ENCODE peak calls at places on chromosome 9, in five cellular contexts. One of them, this sample, is unnamed.

GRCh38 chr9:129458155-129458661 is 162.7 kb downstream of the C9orf50 start:
- DNase-seq in transverse colon: peak
- DNase-seq in prostate gland: peak
- DNase-seq in adrenal gland: no peak
- DNase-seq in IMR-90: no peak
- DNase-seq in this sample: no peak

GRCh38 chr9:115204827-115205506 is 87.0 kb upstream of the TNC start:
- DNase-seq in prostate gland: no peak
- DNase-seq in adrenal gland: no peak
- DNase-seq in transverse colon: no peak
- DNase-seq in IMR-90: peak
- DNase-seq in this sample: peak

GRCh38 chr9:78871452-78872331 is 574.8 kb downstream of the PSAT1 start:
- DNase-seq in adrenal gland: no peak
- DNase-seq in IMR-90: peak
- DNase-seq in transverse colon: no peak
- DNase-seq in prostate gland: no peak
- DNase-seq in this sample: peak

GRCh38 chr9:89870207-89870606 is 265.4 kb downstream of the GADD45G start:
- DNase-seq in adrenal gland: peak
- DNase-seq in IMR-90: no peak
- DNase-seq in transverse colon: no peak
- DNase-seq in prostate gland: no peak
- DNase-seq in this sample: no peak

GRCh38 chr9:133264235-133264764 is 10.7 kb downstream of the ABO start:
- DNase-seq in transverse colon: no peak
- DNase-seq in adrenal gland: no peak
- DNase-seq in prostate gland: no peak
- DNase-seq in IMR-90: no peak
- DNase-seq in this sample: no peak

GRCh38 chr9:76912631-76913275 is 6.8 kb upstream of the PRUNE2 start:
- DNase-seq in IMR-90: peak
- DNase-seq in prostate gland: no peak
- DNase-seq in transverse colon: no peak
- DNase-seq in adrenal gland: no peak
- DNase-seq in this sample: peak

GRCh38 chr9:78004478-78005229 is 27.0 kb downstream of the GNAQ start:
- DNase-seq in transverse colon: no peak
- DNase-seq in adrenal gland: no peak
- DNase-seq in IMR-90: peak
- DNase-seq in prostate gland: no peak
- DNase-seq in this sample: no peak

GRCh38 chr9:136244776-136245193 is 827 bp downstream of the QSOX2 start:
- DNase-seq in IMR-90: no peak
- DNase-seq in transverse colon: no peak
- DNase-seq in adrenal gland: no peak
- DNase-seq in prostate gland: no peak
- DNase-seq in this sample: no peak

GRCh38 chr9:127974769-127975261 is 6.0 kb downstream of the EEIG1 start:
- DNase-seq in prostate gland: no peak
- DNase-seq in IMR-90: no peak
- DNase-seq in transverse colon: no peak
- DNase-seq in adrenal gland: peak
- DNase-seq in this sample: no peak

GRCh38 chr9:17783227-17783626 is 204.4 kb downstream of the SH3GL2 start:
- DNase-seq in adrenal gland: no peak
- DNase-seq in transverse colon: no peak
- DNase-seq in prostate gland: no peak
- DNase-seq in IMR-90: no peak
- DNase-seq in this sample: no peak

GRCh38 chr9:15182003-15182695 is 124.9 kb downstream of the TTC39B start:
- DNase-seq in IMR-90: no peak
- DNase-seq in transverse colon: no peak
- DNase-seq in prostate gland: no peak
- DNase-seq in adrenal gland: no peak
- DNase-seq in this sample: no peak

GRCh38 chr9:131678499-131679111 is 61.3 kb downstream of the RAPGEF1 start:
- DNase-seq in adrenal gland: peak
- DNase-seq in transverse colon: peak
- DNase-seq in IMR-90: peak
- DNase-seq in prostate gland: peak
- DNase-seq in this sample: peak

GRCh38 chr9:95953986-95954385 is 78.5 kb downstream of the ERCC6L2 start:
- DNase-seq in prostate gland: no peak
- DNase-seq in transverse colon: no peak
- DNase-seq in IMR-90: no peak
- DNase-seq in adrenal gland: no peak
- DNase-seq in this sample: no peak

GRCh38 chr9:108811944-108812343 is 43.8 kb downstream of the ACTL7B start:
- DNase-seq in IMR-90: no peak
- DNase-seq in prostate gland: no peak
- DNase-seq in transverse colon: no peak
- DNase-seq in adrenal gland: no peak
- DNase-seq in this sample: no peak

GRCh38 chr9:130885422-130886375 is 10.9 kb downstream of the QRFP start:
- DNase-seq in adrenal gland: peak
- DNase-seq in transverse colon: no peak
- DNase-seq in IMR-90: no peak
- DNase-seq in prostate gland: no peak
- DNase-seq in this sample: no peak

GRCh38 chr9:108663381-108663876 is 192.4 kb downstream of the ACTL7B start:
- DNase-seq in adrenal gland: no peak
- DNase-seq in prostate gland: no peak
- DNase-seq in IMR-90: no peak
- DNase-seq in transverse colon: no peak
- DNase-seq in this sample: no peak

GRCh38 chr9:100714372-100715099 is 136.7 kb downstream of the CAVIN4 start:
- DNase-seq in transverse colon: peak
- DNase-seq in IMR-90: peak
- DNase-seq in prostate gland: peak
- DNase-seq in adrenal gland: peak
- DNase-seq in this sample: peak

GRCh38 chr9:116084497-116084896 is 69.1 kb upstream of the PAPPA start:
- DNase-seq in adrenal gland: no peak
- DNase-seq in prostate gland: no peak
- DNase-seq in IMR-90: peak
- DNase-seq in transverse colon: no peak
- DNase-seq in this sample: no peak

GRCh38 chr9:133585481-133586367 is 23.5 kb downstream of the FAM163B start:
- DNase-seq in transverse colon: no peak
- DNase-seq in IMR-90: no peak
- DNase-seq in prostate gland: no peak
- DNase-seq in adrenal gland: no peak
- DNase-seq in this sample: no peak

GRCh38 chr9:132014218-132014800 is 65.4 kb downstream of the MED27 start:
- DNase-seq in transverse colon: no peak
- DNase-seq in adrenal gland: no peak
- DNase-seq in prostate gland: no peak
- DNase-seq in IMR-90: no peak
- DNase-seq in this sample: no peak

GRCh38 chr9:8486095-8486494 is 686.5 kb upstream of the DMAC1 start:
- DNase-seq in prostate gland: peak
- DNase-seq in transverse colon: peak
- DNase-seq in adrenal gland: no peak
- DNase-seq in IMR-90: no peak
- DNase-seq in this sample: peak

GRCh38 chr9:117821943-117822342 is 117.7 kb downstream of the TLR4 start:
- DNase-seq in adrenal gland: no peak
- DNase-seq in prostate gland: no peak
- DNase-seq in transverse colon: no peak
- DNase-seq in IMR-90: no peak
- DNase-seq in this sample: no peak

GRCh38 chr9:22405869-22406659 is 40.6 kb upstream of the DMRTA1 start:
- DNase-seq in transverse colon: no peak
- DNase-seq in adrenal gland: no peak
- DNase-seq in prostate gland: no peak
- DNase-seq in IMR-90: no peak
- DNase-seq in this sample: no peak

GRCh38 chr9:20355022-20355421 is 267.3 kb downstream of the MLLT3 start:
- DNase-seq in IMR-90: peak
- DNase-seq in prostate gland: no peak
- DNase-seq in transverse colon: no peak
- DNase-seq in adrenal gland: no peak
- DNase-seq in this sample: no peak

GRCh38 chr9:128917151-128917849 is 3.5 kb upstream of the PHYHD1 start:
- DNase-seq in adrenal gland: peak
- DNase-seq in transverse colon: peak
- DNase-seq in IMR-90: peak
- DNase-seq in prostate gland: peak
- DNase-seq in this sample: no peak

GRCh38 chr9:112168197-112168596 is 6.9 kb downstream of the SUSD1 start:
- DNase-seq in IMR-90: no peak
- DNase-seq in transverse colon: peak
- DNase-seq in prostate gland: no peak
- DNase-seq in adrenal gland: no peak
- DNase-seq in this sample: no peak

GRCh38 chr9:137077758-137078693 is 709 bp downstream of the UAP1L1 start:
- DNase-seq in adrenal gland: no peak
- DNase-seq in prostate gland: no peak
- DNase-seq in transverse colon: peak
- DNase-seq in IMR-90: no peak
- DNase-seq in this sample: no peak

GRCh38 chr9:127521919-127522304 is 70.6 kb downstream of the LRSAM1 start:
- DNase-seq in IMR-90: no peak
- DNase-seq in adrenal gland: no peak
- DNase-seq in transverse colon: no peak
- DNase-seq in prostate gland: no peak
- DNase-seq in this sample: no peak

GRCh38 chr9:35914307-35914807 is 5.1 kb downstream of the SPAAR start:
- DNase-seq in prostate gland: no peak
- DNase-seq in IMR-90: peak
- DNase-seq in adrenal gland: peak
- DNase-seq in transverse colon: peak
- DNase-seq in this sample: no peak

GRCh38 chr9:120542701-120543490 is 37.1 kb downstream of the CDK5RAP2 start:
- DNase-seq in transverse colon: no peak
- DNase-seq in prostate gland: no peak
- DNase-seq in adrenal gland: no peak
- DNase-seq in IMR-90: peak
- DNase-seq in this sample: no peak

GRCh38 chr9:120539951-120540350 is 40.0 kb downstream of the CDK5RAP2 start:
- DNase-seq in prostate gland: no peak
- DNase-seq in IMR-90: no peak
- DNase-seq in adrenal gland: no peak
- DNase-seq in transverse colon: no peak
- DNase-seq in this sample: no peak

GRCh38 chr9:120544441-120544840 is 35.5 kb downstream of the CDK5RAP2 start:
- DNase-seq in prostate gland: no peak
- DNase-seq in transverse colon: no peak
- DNase-seq in IMR-90: no peak
- DNase-seq in adrenal gland: no peak
- DNase-seq in this sample: no peak

GRCh38 chr9:120538339-120538738 is 41.6 kb downstream of the CDK5RAP2 start:
- DNase-seq in prostate gland: no peak
- DNase-seq in IMR-90: peak
- DNase-seq in adrenal gland: peak
- DNase-seq in transverse colon: no peak
- DNase-seq in this sample: no peak

GRCh38 chr9:120541921-120542320 is 38.0 kb downstream of the CDK5RAP2 start:
- DNase-seq in adrenal gland: no peak
- DNase-seq in prostate gland: no peak
- DNase-seq in transverse colon: no peak
- DNase-seq in IMR-90: no peak
- DNase-seq in this sample: no peak
- TF ChIP-seq POLR2A in adrenal gland: no peak
- TF ChIP-seq POLR2A in prostate gland: no peak
- TF ChIP-seq POLR2A in transverse colon: no peak
- TF ChIP-seq POLR2A in IMR-90: no peak
- TF ChIP-seq POLR2A in this sample: no peak

DNA sequence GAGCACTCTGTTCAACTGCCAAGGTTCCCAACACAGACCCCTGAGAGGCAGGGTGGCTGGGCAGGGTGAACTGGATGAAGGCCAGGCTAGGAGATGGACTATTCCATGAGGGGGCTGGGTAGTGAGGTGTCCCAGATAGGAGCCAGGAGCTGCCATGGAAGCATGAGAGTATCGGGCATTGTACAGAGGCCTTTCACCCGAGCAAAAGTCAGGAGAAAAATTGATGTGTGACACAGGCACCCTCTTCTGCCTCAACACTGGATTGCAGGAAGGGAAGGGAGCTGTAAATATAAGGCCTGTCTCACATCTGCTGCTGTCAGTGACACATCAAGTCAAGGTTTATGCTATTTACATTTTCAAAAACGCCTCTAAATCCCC is 74.6 kb downstream of the UBAP1 start:
- DNase-seq in transverse colon: no peak
- DNase-seq in IMR-90: peak
- DNase-seq in adrenal gland: peak
- DNase-seq in prostate gland: no peak
- DNase-seq in this sample: no peak
- TF ChIP-seq POLR2A in transverse colon: no peak
- TF ChIP-seq POLR2A in IMR-90: no peak
- TF ChIP-seq POLR2A in adrenal gland: no peak
- TF ChIP-seq POLR2A in prostate gland: no peak
- TF ChIP-seq POLR2A in this sample: no peak

GRCh38 chr9:27333241-27334052 is 36.5 kb upstream of the EQTN start:
- DNase-seq in IMR-90: peak
- DNase-seq in adrenal gland: peak
- DNase-seq in prostate gland: peak
- DNase-seq in transverse colon: peak
- DNase-seq in this sample: peak

GRCh38 chr9:27331393-27331792 is 34.4 kb upstream of the EQTN start:
- DNase-seq in prostate gland: no peak
- DNase-seq in adrenal gland: no peak
- DNase-seq in IMR-90: no peak
- DNase-seq in transverse colon: no peak
- DNase-seq in this sample: no peak

GRCh38 chr9:27335088-27335487 is 38.1 kb upstream of the EQTN start:
- DNase-seq in IMR-90: no peak
- DNase-seq in transverse colon: no peak
- DNase-seq in prostate gland: no peak
- DNase-seq in adrenal gland: no peak
- DNase-seq in this sample: no peak

GRCh38 chr9:27329292-27329691 is 32.3 kb upstream of the EQTN start:
- DNase-seq in transverse colon: no peak
- DNase-seq in IMR-90: no peak
- DNase-seq in adrenal gland: no peak
- DNase-seq in prostate gland: no peak
- DNase-seq in this sample: no peak
- TF ChIP-seq POLR2A in transverse colon: no peak
- TF ChIP-seq POLR2A in IMR-90: no peak
- TF ChIP-seq POLR2A in adrenal gland: no peak
- TF ChIP-seq POLR2A in prostate gland: no peak
- TF ChIP-seq POLR2A in this sample: no peak

GRCh38 chr9:113598451-113598850 is 134.9 kb downstream of the RGS3 start:
- DNase-seq in prostate gland: no peak
- DNase-seq in IMR-90: no peak
- DNase-seq in transverse colon: no peak
- DNase-seq in adrenal gland: peak
- DNase-seq in this sample: no peak

GRCh38 chr9:113598883-113599282 is 135.4 kb downstream of the RGS3 start:
- DNase-seq in IMR-90: no peak
- DNase-seq in prostate gland: no peak
- DNase-seq in transverse colon: no peak
- DNase-seq in adrenal gland: peak
- DNase-seq in this sample: no peak

GRCh38 chr9:113596616-113597320 is 133.2 kb downstream of the RGS3 start:
- DNase-seq in IMR-90: no peak
- DNase-seq in prostate gland: no peak
- DNase-seq in transverse colon: no peak
- DNase-seq in adrenal gland: no peak
- DNase-seq in this sample: no peak

GRCh38 chr9:113599647-113600476 is 136.3 kb downstream of the RGS3 start:
- DNase-seq in transverse colon: no peak
- DNase-seq in prostate gland: no peak
- DNase-seq in adrenal gland: peak
- DNase-seq in IMR-90: peak
- DNase-seq in this sample: no peak

GRCh38 chr9:113597390-113598241 is 134.1 kb downstream of the RGS3 start:
- DNase-seq in adrenal gland: peak
- DNase-seq in IMR-90: no peak
- DNase-seq in transverse colon: no peak
- DNase-seq in prostate gland: no peak
- DNase-seq in this sample: no peak
- TF ChIP-seq POLR2A in adrenal gland: no peak
- TF ChIP-seq POLR2A in IMR-90: no peak
- TF ChIP-seq POLR2A in transverse colon: no peak
- TF ChIP-seq POLR2A in prostate gland: no peak
- TF ChIP-seq POLR2A in this sample: no peak